ENCODE peak calls at places on chromosome 18, in five cellular contexts. C is Calu3; N is GM20000; F is choroid plexus epithelial cell; A is activated naive CD4-positive, alpha-beta T cell treated with anti-CD3 and anti-CD28 coated beads, Interleukin-2, amount 10 ng/mL, durations not matched to agents 7 days and 5 days. Y is an unnamed sample.

GRCh38 chr18:52442686-52443085 is 102.7 kb downstream of the DCC start:
- DNase-seq in A (no peak), F (no peak), N (no peak), C (no peak), Y (no peak)

GRCh38 chr18:49608892-49609291 is 47.0 kb downstream of the LIPG start:
- DNase-seq in A (no peak), N (no peak), F (no peak), C (no peak), Y (no peak)

GRCh38 chr18:10143601-10144000 is 229.8 kb downstream of the VAPA start:
- DNase-seq in F (no peak), N (no peak), A (no peak), C (no peak), Y (no peak)

GRCh38 chr18:23945416-23946079 is 69.0 kb upstream of the TTC39C start:
- DNase-seq in F (no peak), C (no peak), N (peak; percentile 42), A (no peak), Y (peak; percentile 62)

GRCh38 chr18:46672062-46672970 is 15.3 kb upstream of the LOXHD1 start:
- DNase-seq in F (no peak), A (no peak), N (no peak), C (no peak), Y (no peak)

GRCh38 chr18:29840101-29840500 is 1202.4 kb downstream of the DSC3 start:
- DNase-seq in N (no peak), A (no peak), C (peak; percentile 26), F (peak; percentile 42), Y (no peak)

GRCh38 chr18:22166070-22166972 is 3.1 kb upstream of the GATA6 start:
- DNase-seq in F (no peak), A (no peak), N (no peak), C (peak; percentile 67), Y (no peak)

GRCh38 chr18:48780151-48781001 is 170.4 kb downstream of the SMAD7 start:
- DNase-seq in N (no peak), F (peak; percentile 45), C (no peak), A (no peak), Y (no peak)

GRCh38 chr18:4639628-4640310 is 184.7 kb upstream of the DLGAP1 start:
- DNase-seq in N (peak; percentile 31), A (no peak), C (no peak), F (no peak), Y (peak; percentile 8)

Y was measured in GM13976.